ENCODE peak calls at places on chromosomes 2 and 18, in four cellular contexts. R is stomach, S is endothelial cell of umbilical vein, C is astrocyte. M is an unnamed sample.
A peak's percentile ranks its signal among the peaks of the same experiment; 100 is the strongest.

GRCh38 chr2:171723724-171724683 is 36.7 kb downstream of the DYNC1I2 start:
- DNase-seq in R (peak; percentile 41), S (peak; percentile 17), C (peak; percentile 36), M (no peak)

GRCh38 chr2:30271300-30271699 is 40.0 kb downstream of the LBH start:
- DNase-seq in R (no peak), S (no peak), C (no peak), M (no peak)

GRCh38 chr2:235693279-235693678 is 199.4 kb downstream of the AGAP1 start:
- DNase-seq in S (no peak), C (no peak), R (no peak), M (no peak)

GRCh38 chr2:169363570-169364150 is 1.3 kb upstream of the LRP2 start:
- DNase-seq in R (no peak), C (no peak), S (peak; percentile 6), M (no peak)

GRCh38 chr2:163713534-163714311 is 22.1 kb downstream of the FIGN start:
- DNase-seq in S (no peak), R (peak; percentile 33), C (no peak), M (peak; percentile 24)

GRCh38 chr18:79800353-79801180 is 2.8 kb downstream of the KCNG2 start:
- DNase-seq in S (no peak), R (no peak), C (no peak), M (no peak)

GRCh38 chr2:47016172-47016913 is 100.7 kb upstream of the MCFD2 start:
- DNase-seq in S (peak; percentile 71), R (no peak), C (peak; percentile 95), M (no peak)

GRCh38 chr2:182014284-182014683 is 28.6 kb downstream of the PPP1R1C start:
- DNase-seq in R (no peak), S (no peak), C (no peak), M (no peak)

GRCh38 chr2:213284105-213285090 is at the start of gene SPAG16:
- DNase-seq in R (peak; percentile 93), C (peak; percentile 91), S (peak; percentile 96), M (peak; percentile 99)

GRCh38 chr2:30206461-30207430 is 24.6 kb upstream of the LBH start:
- DNase-seq in R (no peak), S (no peak), C (no peak), M (no peak)

GRCh38 chr2:73990531-73990930 is 5.8 kb downstream of the TET3 start:
- DNase-seq in S (no peak), C (no peak), R (no peak), M (no peak)

GRCh38 chr2:35714883-35715282 is 640.7 kb upstream of the CRIM1 start:
- DNase-seq in S (no peak), R (no peak), C (peak; percentile 54), M (no peak)

GRCh38 chr2:125313806-125314205 is 1288.7 kb downstream of the CNTNAP5 start:
- DNase-seq in R (no peak), C (no peak), S (no peak), M (no peak)

GRCh38 chr2:48589170-48589767 is 28.4 kb upstream of the GTF2A1L start:
- DNase-seq in C (peak; percentile 19), R (no peak), S (peak; percentile 72), M (no peak)

GRCh38 chr2:119158563-119159347 is at the start of gene C1QL2:
- DNase-seq in R (no peak), C (no peak), S (no peak), M (peak; percentile 60)

GRCh38 chr18:38007931-38008330 is 442.3 kb upstream of the CELF4 start:
- DNase-seq in R (no peak), S (no peak), C (no peak), M (no peak)

GRCh38 chr18:58105206-58105907 is 61.3 kb downstream of the NEDD4L start:
- DNase-seq in S (no peak), R (no peak), C (no peak), M (no peak)

GRCh38 chr2:191109888-191110287 is 40.9 kb downstream of the STAT4 start:
- DNase-seq in S (no peak), C (peak; percentile 80), R (no peak), M (no peak)

GRCh38 chr2:75517562-75518230 is 43.0 kb downstream of the EVA1A start:
- DNase-seq in S (no peak), R (no peak), C (no peak), M (no peak)

GRCh38 chr18:8703781-8704301 is 1.5 kb upstream of the MTCL1 start:
- DNase-seq in S (no peak), R (no peak), C (no peak), M (peak; percentile 47)

GRCh38 chr2:171763602-171764001 is 76.3 kb downstream of the DYNC1I2 start:
- DNase-seq in C (no peak), S (no peak), R (no peak), M (no peak)

GRCh38 chr2:237714690-237715458 is 83.7 kb upstream of the RBM44 start:
- DNase-seq in S (peak; percentile 60), C (peak; percentile 88), R (no peak), M (no peak)

GRCh38 chr2:70069049-70069448 is 18.2 kb upstream of the PCBP1 start:
- DNase-seq in S (no peak), R (peak; percentile 48), C (peak; percentile 34), M (no peak)

GRCh38 chr2:127463155-127463991 is 45.1 kb downstream of the PROC start:
- DNase-seq in R (no peak), C (peak; percentile 20), S (no peak), M (no peak)

GRCh38 chr18:3115430-3116025 is 102.6 kb upstream of the LPIN2 start:
- DNase-seq in S (no peak), R (no peak), C (no peak), M (no peak)

GRCh38 chr2:195413944-195414343 is 243.1 kb upstream of the SLC39A10 start:
- DNase-seq in R (no peak), C (no peak), S (no peak), M (no peak)

GRCh38 chr2:121501070-121501469 is 29.6 kb upstream of the RNU4ATAC start:
- DNase-seq in R (no peak), C (peak; percentile 88), S (no peak), M (no peak)

GRCh38 chr2:85277416-85278158 is 50.2 kb downstream of the TGOLN2 start:
- DNase-seq in S (peak; percentile 49), R (no peak), C (peak; percentile 73), M (no peak)

GRCh38 chr2:241810304-241811208 is 1.6 kb downstream of the NEU4 start:
- DNase-seq in R (no peak), C (no peak), S (no peak), M (peak; percentile 24)

GRCh38 chr18:57581301-57581934 is 5.1 kb downstream of the FECH start:
- DNase-seq in R (no peak), C (no peak), S (no peak), M (no peak)

GRCh38 chr18:59672125-59672769 is 25.0 kb downstream of the CCBE1 start:
- DNase-seq in C (peak; percentile 62), S (no peak), R (no peak), M (no peak)

GRCh38 chr2:1318366-1319009 is 94.8 kb upstream of the TPO start:
- DNase-seq in C (no peak), R (no peak), S (no peak), M (no peak)

DNA sequence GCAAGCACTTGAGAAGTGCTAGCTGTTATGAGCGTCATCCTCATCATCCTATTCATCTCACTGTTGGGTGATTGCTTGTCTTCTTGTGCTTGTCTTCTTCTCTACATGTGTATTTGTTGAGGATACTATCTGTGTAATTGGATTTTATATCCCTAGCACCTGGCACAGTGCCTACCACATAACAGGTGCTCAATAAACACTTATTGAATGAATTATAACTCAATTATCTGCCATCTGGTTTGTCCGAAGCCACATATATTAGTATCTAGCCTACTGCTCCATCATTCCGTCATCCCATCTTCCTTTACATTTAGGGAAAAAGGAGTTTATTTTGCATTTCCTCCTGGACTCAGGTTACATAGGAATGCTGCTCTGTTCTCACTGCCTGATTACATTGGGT is 330.4 kb upstream of the ETAA1 start:
- DNase-seq in S (no peak), R (no peak), C (no peak), M (no peak)
- H3K9me3 ChIP-seq in S (no peaks in the 10 kb centered on the region), R (no peaks in the 10 kb centered on the region), C (no peaks in the 10 kb centered on the region), M (no peaks in the 10 kb centered on the region)

GRCh38 chr2:71586471-71586870 is 133.1 kb downstream of the DYSF start:
- DNase-seq in C (no peak), S (no peak), R (no peak), M (no peak)

GRCh38 chr2:71589763-71590162 is 136.4 kb downstream of the DYSF start:
- DNase-seq in C (no peak), R (no peak), S (no peak), M (no peak)

GRCh38 chr2:71591044-71591443 is 137.7 kb downstream of the DYSF start:
- DNase-seq in C (no peak), R (no peak), S (no peak), M (no peak)

GRCh38 chr2:71588497-71588896 is 135.1 kb downstream of the DYSF start:
- DNase-seq in R (no peak), S (no peak), C (no peak), M (no peak)

GRCh38 chr2:71587509-71588073 is 134.2 kb downstream of the DYSF start:
- DNase-seq in R (no peak), S (no peak), C (no peak), M (no peak)
- H3K9me3 ChIP-seq in R (no peaks in the 10 kb centered on the region), S (no peaks in the 10 kb centered on the region), C (no peaks in the 10 kb centered on the region), M (no peaks in the 10 kb centered on the region)

GRCh38 chr2:51511002-51511401 is 479.1 kb upstream of the NRXN1 start:
- DNase-seq in C (no peak), R (no peak), S (no peak), M (no peak)

GRCh38 chr2:51510298-51510697 is 478.4 kb upstream of the NRXN1 start:
- DNase-seq in C (no peak), S (peak; percentile 27), R (no peak), M (no peak)

DNA sequence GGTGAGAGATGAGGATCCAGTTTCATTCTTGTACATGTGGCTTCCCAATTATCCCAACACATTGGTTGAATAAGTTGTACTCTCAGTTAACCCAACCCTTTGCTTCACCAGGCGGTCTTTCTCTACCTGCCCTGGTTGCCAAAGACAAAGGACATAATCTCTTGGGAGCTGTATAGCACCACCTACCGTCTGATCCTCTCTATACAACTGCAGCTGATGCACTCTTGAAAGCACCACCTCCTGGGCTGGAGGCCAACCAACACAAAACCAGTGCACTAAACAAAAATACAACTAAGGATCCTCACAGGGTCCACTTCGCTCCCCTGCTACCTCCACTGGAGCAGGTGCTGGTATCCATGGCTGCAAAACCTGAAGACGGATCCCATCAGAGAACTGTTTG is 473.6 kb upstream of the NRXN1 start:
- DNase-seq in C (no peak), R (no peak), S (no peak), M (no peak)
- H3K9me3 ChIP-seq in C (no peaks in the 10 kb centered on the region), R (peaks cover 22% of the 10 kb centered on the region), S (no peaks in the 10 kb centered on the region), M (no peaks in the 10 kb centered on the region)

DNA sequence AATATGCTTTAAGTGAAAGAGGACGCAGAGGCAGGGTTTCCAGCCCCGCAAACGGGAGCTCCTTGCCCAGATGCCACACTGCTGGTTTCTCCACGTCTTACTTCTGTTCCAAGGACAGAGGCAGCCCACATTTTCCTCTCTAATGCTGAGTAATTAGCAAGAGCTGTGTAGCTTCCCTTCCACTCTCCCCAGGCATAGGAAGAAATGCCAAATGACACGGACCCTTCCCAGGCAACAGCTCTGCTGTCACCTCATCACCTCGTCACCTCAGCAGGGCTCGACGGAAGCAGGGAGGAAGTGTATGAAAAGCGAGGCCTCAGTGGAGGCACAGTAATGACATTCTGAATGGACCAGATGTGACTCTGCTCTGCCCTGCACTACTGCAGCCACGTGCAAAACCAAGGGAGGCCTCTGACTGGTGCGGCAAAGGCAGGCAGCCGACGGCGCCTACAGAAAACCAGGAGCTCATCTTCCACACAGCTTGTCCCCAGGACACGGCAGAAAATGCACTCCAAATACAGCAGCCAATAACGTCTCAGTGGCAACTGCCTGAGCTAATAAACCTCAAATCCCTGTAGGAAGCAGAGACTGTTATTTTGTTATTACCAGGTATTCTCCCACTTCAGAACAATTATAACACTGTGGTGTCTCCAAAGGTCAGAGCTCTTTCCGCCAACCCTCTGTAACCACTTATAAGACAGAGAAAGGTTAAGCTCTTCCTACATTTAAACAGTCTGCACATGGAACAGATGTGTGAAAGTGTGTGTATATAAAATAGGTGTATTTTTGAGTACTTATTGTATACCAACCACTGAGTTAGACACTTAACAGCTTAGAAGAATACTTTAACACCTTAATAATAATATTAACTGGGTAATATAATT is 64.3 kb downstream of the FBXO15 start:
- DNase-seq in S (no peak), C (no peak), R (no peak), M (no peak)
- H3K9me3 ChIP-seq in S (peaks cover 2% of the 10 kb centered on the region), C (no peaks in the 10 kb centered on the region), R (no peaks in the 10 kb centered on the region), M (no peaks in the 10 kb centered on the region)

M was measured in pancreas.